ENCODE peak calls at places on chromosome 11, in ten cellular contexts. D is endodermal cell; E is HTR-8/SVneo; C is right lobe of liver; Q is AG08396; T is fibroblast of lung; G is activated CD4-positive, CD25-positive, alpha-beta regulatory T cell treated with anti-CD3 and anti-CD28 coated beads, Interleukin-2, amount 50 U/mL, for 16 hours; F is stimulated activated CD4-positive, alpha-beta T cell treated with anti-CD3 and anti-CD28 coated beads, Interleukin-12 subunit alpha, Interleukin-12 subunit beta, amount 100 ng/mL, for 24 hours; L is HS-27A; K is posterior vena cava. R is an unnamed sample.

GRCh38 chr11:70399681-70400112 is 1.4 kb downstream of the CTTN start:
- DNase-seq in D (peak), E (peak), L (peak), G (no peak), K (peak), C (peak), F (no peak), Q (peak), T (peak), R (no peak)

GRCh38 chr11:17036666-17037658 is 22.7 kb upstream of the PLEKHA7 start:
- DNase-seq in C (no peak), E (no peak), K (no peak), T (no peak), G (no peak), D (peak), F (no peak), L (no peak), Q (no peak), R (no peak)

GRCh38 chr11:114273071-114273470 is 23.1 kb upstream of the NNMT start:
- DNase-seq in F (no peak), G (no peak), D (no peak), E (no peak), C (no peak), K (no peak), Q (no peak), L (no peak), T (no peak), R (no peak)

GRCh38 chr11:13503393-13503792 is 7.6 kb upstream of the PTH start:
- DNase-seq in E (no peak), G (no peak), D (no peak), Q (no peak), C (no peak), K (no peak), T (no peak), L (no peak), F (no peak), R (no peak)

GRCh38 chr11:45449036-45449601 is 163.0 kb upstream of the SYT13 start:
- DNase-seq in D (no peak), T (no peak), F (no peak), C (no peak), Q (no peak), L (no peak), E (no peak), G (no peak), K (no peak), R (no peak)

GRCh38 chr11:64713031-64713780 is 9.8 kb downstream of the NRXN2 start:
- DNase-seq in E (no peak), Q (no peak), K (no peak), L (no peak), F (no peak), G (no peak), C (no peak), D (peak), T (peak), R (no peak)

GRCh38 chr11:4704054-4704789 is at the start of gene MMP26:
- DNase-seq in G (no peak), T (no peak), C (no peak), L (no peak), Q (no peak), F (no peak), K (no peak), D (peak), E (no peak), R (no peak)

GRCh38 chr11:2580444-2581050 is 119.2 kb downstream of the KCNQ1OT1 start:
- DNase-seq in Q (no peak), T (no peak), L (no peak), E (no peak), D (peak), C (peak), F (no peak), K (peak), G (no peak), R (no peak)

GRCh38 chr11:76857776-76858461 is 2.8 kb upstream of the ACER3 start:
- DNase-seq in K (no peak), L (no peak), Q (no peak), T (no peak), G (no peak), C (no peak), F (no peak), E (no peak), D (no peak), R (no peak)

GRCh38 chr11:116696381-116696941 is 76.3 kb downstream of the BUD13 start:
- DNase-seq in D (peak), E (peak), T (no peak), G (no peak), C (peak), Q (no peak), K (peak), F (no peak), L (no peak), R (no peak)

GRCh38 chr11:92976681-92977080 is 7.2 kb downstream of the MTNR1B start:
- DNase-seq in Q (no peak), D (no peak), K (no peak), G (no peak), L (no peak), T (no peak), E (no peak), F (no peak), C (no peak), R (no peak)

GRCh38 chr11:100445231-100445735 is 241.8 kb upstream of the ARHGAP42 start:
- DNase-seq in D (no peak), E (no peak), K (no peak), C (peak), Q (no peak), G (no peak), L (no peak), T (no peak), F (no peak), R (no peak)

GRCh38 chr11:16173798-16174197 is 182.5 kb downstream of the SOX6 start:
- DNase-seq in T (no peak), D (no peak), L (no peak), F (no peak), C (no peak), K (no peak), E (no peak), Q (no peak), G (no peak), R (no peak)

GRCh38 chr11:34208266-34209135 is 103.1 kb downstream of the NAT10 start:
- DNase-seq in D (no peak), C (no peak), E (no peak), F (no peak), T (no peak), G (no peak), K (peak), L (no peak), Q (no peak), R (peak)

GRCh38 chr11:107655607-107656006 is 56.2 kb downstream of the SLN start:
- DNase-seq in C (no peak), Q (no peak), L (no peak), E (no peak), G (no peak), D (no peak), T (no peak), F (no peak), K (no peak), R (no peak)

GRCh38 chr11:65182258-65183170 is 786 bp downstream of the CAPN1 start:
- DNase-seq in L (no peak), D (no peak), C (peak), K (no peak), G (no peak), E (peak), Q (peak), T (peak), F (no peak), R (no peak)

GRCh38 chr11:18773104-18773503 is 18.5 kb downstream of the PTPN5 start:
- DNase-seq in C (no peak), Q (no peak), F (no peak), L (no peak), K (no peak), E (no peak), G (no peak), D (peak), T (no peak), R (no peak)

GRCh38 chr11:47248304-47248663 is 330 bp downstream of the ACP2 start:
- DNase-seq in C (no peak), T (no peak), E (no peak), G (no peak), F (no peak), K (no peak), Q (no peak), L (no peak), D (no peak), R (no peak)

GRCh38 chr11:78541537-78541936 is 33.1 kb downstream of the NARS2 start:
- DNase-seq in L (no peak), Q (no peak), E (no peak), G (no peak), K (no peak), T (no peak), C (no peak), D (no peak), F (no peak), R (no peak)

GRCh38 chr11:113553235-113553634 is 78.0 kb upstream of the DRD2 start:
- DNase-seq in E (peak), Q (peak), C (no peak), L (peak), K (no peak), T (peak), D (peak), G (no peak), F (no peak), R (no peak)

GRCh38 chr11:101914349-101914736 is 467 bp upstream of the CEP126 start:
- DNase-seq in Q (peak), F (no peak), E (peak), L (peak), K (no peak), C (no peak), G (no peak), T (peak), D (no peak), R (no peak)

GRCh38 chr11:35178067-35178805 is 39.3 kb downstream of the CD44 start:
- DNase-seq in K (no peak), G (no peak), T (no peak), F (no peak), D (no peak), E (no peak), Q (no peak), C (no peak), L (no peak), R (no peak)

GRCh38 chr11:111905391-111905790 is 6.2 kb downstream of the CRYAB start:
- DNase-seq in D (no peak), E (no peak), T (no peak), C (no peak), Q (no peak), F (no peak), L (no peak), G (no peak), K (no peak), R (no peak)

GRCh38 chr11:9565822-9566560 is 7.5 kb upstream of the WEE1 start:
- DNase-seq in G (peak), Q (peak), F (peak), D (peak), L (peak), K (no peak), E (peak), T (peak), C (no peak), R (no peak)

GRCh38 chr11:125062931-125063428 is at the start of gene SLC37A2:
- DNase-seq in D (peak), L (no peak), G (no peak), C (peak), K (peak), Q (peak), F (peak), T (peak), E (peak), R (no peak)

R was measured in NCI-H1694 treated with DMSO at 0.1 percent for 48 hours.